ENCODE peak calls at places on chromosomes 5 and 9, in five cellular contexts. O is upper lobe of left lung, X is fibroblast of the aortic adventitia, E is mammary epithelial cell, T is fibroblast of lung. J is an unnamed sample.

GRCh38 chr5:124651663-124652513 is 94.6 kb downstream of the ZNF608 start:
- DNase-seq in T (peak), X (peak), E (peak), O (peak), J (no peak)

GRCh38 chr5:83567741-83568530 is 96.4 kb downstream of the VCAN start:
- DNase-seq in T (peak), E (peak), O (no peak), X (peak), J (peak)

GRCh38 chr5:173644700-173645436 is 28.4 kb upstream of the BOD1 start:
- DNase-seq in O (no peak), T (no peak), X (no peak), E (no peak), J (no peak)

GRCh38 chr5:74281191-74281590 is 359.3 kb downstream of the ENC1 start:
- DNase-seq in E (no peak), T (no peak), X (no peak), O (no peak), J (no peak)

GRCh38 chr9:137188086-137188489 is 272 bp downstream of the ANAPC2 start:
- DNase-seq in O (no peak), X (no peak), T (no peak), E (no peak), J (no peak)

GRCh38 chr9:95065224-95065623 is 252.3 kb downstream of the FANCC start:
- DNase-seq in O (no peak), X (peak), E (peak), T (no peak), J (no peak)

GRCh38 chr5:149128023-149128875 is 13.0 kb upstream of the ABLIM3 start:
- DNase-seq in T (peak), O (no peak), E (no peak), X (peak), J (no peak)

GRCh38 chr9:123111977-123112869 is 78.8 kb downstream of the GPR21 start:
- DNase-seq in X (no peak), E (no peak), T (no peak), O (no peak), J (no peak)

GRCh38 chr9:1051286-1052118 is 1.3 kb downstream of the DMRT2 start:
- DNase-seq in E (peak), T (no peak), X (no peak), O (peak), J (no peak)

GRCh38 chr5:128349044-128349629 is 188.9 kb downstream of the FBN2 start:
- DNase-seq in T (peak), X (no peak), E (peak), O (no peak), J (peak)

GRCh38 chr9:35680331-35681105 is 6.8 kb downstream of the CA9 start:
- DNase-seq in E (no peak), X (peak), O (no peak), T (peak), J (no peak)

GRCh38 chr5:113063927-113064326 is 87.3 kb downstream of the DCP2 start:
- DNase-seq in O (no peak), X (no peak), E (no peak), T (no peak), J (no peak)

GRCh38 chr5:170144286-170145023 is 38.8 kb downstream of the FOXI1 start:
- DNase-seq in O (no peak), X (no peak), E (no peak), T (no peak), J (no peak)

GRCh38 chr5:33611882-33612281 is 171.1 kb downstream of the TARS1 start:
- DNase-seq in E (peak), X (peak), T (peak), O (no peak), J (no peak)

GRCh38 chr5:113343343-113343742 is 91.4 kb downstream of the TSSK1B start:
- DNase-seq in O (no peak), T (peak), E (peak), X (peak), J (no peak)

GRCh38 chr5:1958211-1959010 is 75.7 kb upstream of the IRX4 start:
- DNase-seq in E (no peak), O (no peak), T (no peak), X (no peak), J (no peak)

GRCh38 chr9:18800579-18800978 is 232.4 kb downstream of the SAXO1 start:
- DNase-seq in O (no peak), T (no peak), E (no peak), X (no peak), J (no peak)

GRCh38 chr5:175895215-175895614 is 23.8 kb downstream of the CPLX2 start:
- DNase-seq in E (no peak), X (no peak), O (no peak), T (no peak), J (no peak)

GRCh38 chr5:180143656-180144364 is 65.2 kb downstream of the RASGEF1C start:
- DNase-seq in T (no peak), E (no peak), O (no peak), X (no peak), J (no peak)

GRCh38 chr9:133003071-133003461 is 24.6 kb downstream of the GFI1B start:
- DNase-seq in E (no peak), X (no peak), T (no peak), O (no peak), J (no peak)

GRCh38 chr5:111345731-111346130 is 121.5 kb downstream of the CAMK4 start:
- DNase-seq in E (peak), T (peak), X (no peak), O (no peak), J (no peak)

GRCh38 chr5:168413062-168413461 is 73.2 kb upstream of the RARS1 start:
- DNase-seq in X (no peak), O (no peak), T (no peak), E (peak), J (no peak)

GRCh38 chr5:21152611-21153010 is 1164.6 kb upstream of the CDH18 start:
- DNase-seq in T (peak), X (peak), E (peak), O (no peak), J (peak)

GRCh38 chr9:96514108-96514824 is 64.3 kb downstream of the HABP4 start:
- DNase-seq in O (no peak), E (peak), X (peak), T (peak), J (no peak)

GRCh38 chr5:66854429-66854828 is 258.2 kb downstream of the MAST4 start:
- DNase-seq in E (no peak), O (no peak), T (no peak), X (no peak), J (no peak)

DNA sequence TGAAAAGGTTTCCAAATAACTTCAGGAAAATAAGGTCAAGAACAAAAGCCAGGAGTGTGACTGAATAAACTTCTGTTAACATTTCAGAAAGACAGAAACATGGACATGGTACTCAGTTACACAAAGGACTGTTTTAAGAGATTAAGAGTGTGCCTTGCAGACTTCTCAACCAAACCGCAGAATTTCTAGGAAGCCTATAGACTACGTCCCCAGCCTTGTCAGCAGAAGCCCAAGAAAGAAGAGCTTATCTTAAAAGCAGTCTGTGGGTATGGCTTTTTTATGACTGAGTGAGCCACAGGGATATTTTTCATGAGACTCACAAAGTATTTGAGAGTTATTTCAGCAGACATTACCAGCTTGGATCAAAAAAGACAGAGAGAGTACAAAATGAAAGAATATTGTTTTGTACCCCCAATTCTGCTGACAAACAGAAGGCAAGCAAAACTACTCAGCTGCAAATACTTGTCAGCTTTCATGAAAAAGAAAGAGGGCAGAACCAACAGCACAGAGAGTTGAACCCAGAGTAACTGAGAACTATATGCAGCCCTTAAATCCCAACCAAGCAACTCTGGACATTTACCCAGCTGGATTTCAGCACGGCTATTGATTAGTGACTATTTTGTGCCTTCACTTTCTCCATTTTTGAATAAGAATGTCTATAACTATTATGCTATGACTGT is 711.0 kb upstream of the CTNND2 start:
- DNase-seq in T (no peak), E (no peak), O (no peak), X (no peak), J (no peak)
- H3K4me3 ChIP-seq in T (no peak), E (no peak), O (no peak), X (no peak), J (no peak)

GRCh38 chr5:158814521-158814920 is 285.2 kb downstream of the EBF1 start:
- DNase-seq in T (no peak), O (no peak), E (no peak), X (no peak), J (no peak)
- TF ChIP-seq CTCF in T (no peak), O (no peak), E (no peak), X (no peak), J (no peak)

DNA sequence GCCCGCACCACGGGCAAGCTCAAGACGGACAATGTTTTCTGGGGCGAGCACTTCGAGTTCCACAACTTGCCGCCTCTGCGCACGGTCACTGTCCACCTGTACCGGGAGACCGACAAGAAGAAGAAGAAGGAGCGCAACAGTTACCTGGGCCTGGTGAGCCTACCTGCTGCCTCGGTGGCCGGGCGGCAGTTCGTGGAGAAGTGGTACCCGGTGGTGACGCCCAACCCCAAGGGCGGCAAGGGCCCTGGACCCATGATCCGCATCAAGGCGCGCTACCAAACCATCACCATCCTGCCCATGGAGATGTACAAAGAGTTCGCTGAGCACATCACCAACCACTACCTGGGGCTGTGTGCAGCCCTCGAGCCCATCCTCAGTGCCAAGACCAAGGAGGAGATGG is 108.6 kb downstream of the DAB2IP start:
- DNase-seq in T (no peak), X (no peak), E (no peak), O (no peak), J (no peak)
- H3K4me3 ChIP-seq in T (no peak), X (no peak), E (no peak), O (no peak), J (no peak)

DNA sequence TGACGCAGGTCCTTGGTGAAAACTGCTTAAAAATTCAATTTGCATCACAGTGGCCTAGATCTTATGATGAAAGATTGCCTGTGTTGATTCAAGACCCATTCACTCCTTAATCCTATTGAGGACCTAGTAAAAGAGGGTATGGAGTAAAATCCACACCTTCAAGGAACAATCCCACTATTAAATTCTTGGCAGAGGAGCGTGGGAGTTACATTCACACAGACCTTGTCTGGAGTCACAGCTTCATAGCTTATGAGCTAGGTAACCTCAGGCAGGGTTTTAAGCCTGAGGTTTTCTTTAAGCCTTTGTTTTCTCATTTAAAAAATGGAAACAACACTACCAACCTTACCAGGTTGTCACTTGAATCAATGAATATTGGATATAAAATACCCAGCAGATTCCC is 566.5 kb upstream of the ZNF462 start:
- DNase-seq in X (no peak), T (no peak), E (no peak), O (no peak), J (no peak)
- TF ChIP-seq CTCF in X (no peak), T (no peak), E (no peak), O (no peak), J (no peak)